ENCODE peak calls at places on chromosomes 2 and 18, in eight cellular contexts. V is IMR-90, F is esophagus squamous epithelium, S is sigmoid colon, N is H1, A is Peyer's patch, J is adrenal gland, I is A549. Z is an unnamed sample.

GRCh38 chr2:45746888-45747287 is 95.4 kb downstream of the PRKCE start:
- DNase-seq in S (no peak), F (no peak), I (no peak), V (no peak), N (no peak), J (no peak), A (no peak), Z (no peak)

GRCh38 chr2:217710218-217710565 is 292.6 kb downstream of the TNS1 start:
- DNase-seq in S (no peak), I (no peak), N (no peak), A (no peak), F (no peak), V (peak), J (no peak), Z (no peak)

GRCh38 chr2:144111443-144111842 is 408.5 kb downstream of the ZEB2 start:
- DNase-seq in A (no peak), N (no peak), I (no peak), F (no peak), V (peak), S (no peak), J (no peak), Z (no peak)

GRCh38 chr2:204571911-204572310 is 26.6 kb downstream of the PARD3B start:
- DNase-seq in A (no peak), I (no peak), S (no peak), J (no peak), F (no peak), V (no peak), N (no peak), Z (no peak)

GRCh38 chr18:46179306-46179705 is 75.1 kb downstream of the HAUS1 start:
- DNase-seq in N (no peak), I (no peak), A (no peak), V (no peak), S (no peak), J (no peak), F (no peak), Z (no peak)

GRCh38 chr18:62384610-62385097 is 59.5 kb downstream of the TNFRSF11A start:
- DNase-seq in A (no peak), V (no peak), I (peak), J (no peak), N (peak), S (no peak), F (no peak), Z (no peak)

GRCh38 chr2:215314896-215315295 is 3.0 kb downstream of the ATIC start:
- DNase-seq in V (no peak), S (no peak), N (no peak), I (no peak), J (no peak), F (no peak), A (no peak), Z (no peak)

GRCh38 chr2:218832520-218832919 is 917 bp upstream of the PRKAG3 start:
- DNase-seq in V (no peak), J (no peak), A (no peak), S (no peak), N (no peak), F (no peak), I (peak), Z (no peak)

GRCh38 chr2:215794829-215795546 is 218.4 kb downstream of the MREG start:
- DNase-seq in S (no peak), F (no peak), A (no peak), N (peak), J (no peak), V (no peak), I (no peak), Z (no peak)

GRCh38 chr2:158586491-158586890 is 129.7 kb downstream of the PKP4 start:
- DNase-seq in V (peak), J (no peak), N (no peak), I (no peak), S (no peak), F (no peak), A (no peak), Z (no peak)

GRCh38 chr2:69065735-69066336 is 52.9 kb downstream of the ANTXR1 start:
- DNase-seq in I (no peak), A (no peak), F (no peak), J (no peak), S (no peak), N (no peak), V (no peak), Z (no peak)

GRCh38 chr2:72220170-72220569 is 72.5 kb upstream of the CYP26B1 start:
- DNase-seq in J (no peak), N (peak), I (no peak), V (no peak), A (no peak), S (no peak), F (no peak), Z (no peak)

GRCh38 chr2:227153307-227153706 is 10.7 kb downstream of the COL4A4 start:
- DNase-seq in V (no peak), N (no peak), A (no peak), I (no peak), F (no peak), J (no peak), S (no peak), Z (no peak)

GRCh38 chr2:212854766-212855165 is 296.6 kb downstream of the IKZF2 start:
- DNase-seq in S (no peak), I (no peak), J (no peak), F (no peak), A (no peak), V (no peak), N (no peak), Z (no peak)

GRCh38 chr2:160022162-160022561 is 40.3 kb downstream of the PLA2R1 start:
- DNase-seq in V (no peak), F (no peak), S (no peak), I (peak), J (no peak), N (no peak), A (no peak), Z (no peak)
- TF ChIP-seq CTCF in V (peak), F (no peak), S (no peak), I (peak), J (no peak), N (no peak), A (peak), Z (no peak)

DNA sequence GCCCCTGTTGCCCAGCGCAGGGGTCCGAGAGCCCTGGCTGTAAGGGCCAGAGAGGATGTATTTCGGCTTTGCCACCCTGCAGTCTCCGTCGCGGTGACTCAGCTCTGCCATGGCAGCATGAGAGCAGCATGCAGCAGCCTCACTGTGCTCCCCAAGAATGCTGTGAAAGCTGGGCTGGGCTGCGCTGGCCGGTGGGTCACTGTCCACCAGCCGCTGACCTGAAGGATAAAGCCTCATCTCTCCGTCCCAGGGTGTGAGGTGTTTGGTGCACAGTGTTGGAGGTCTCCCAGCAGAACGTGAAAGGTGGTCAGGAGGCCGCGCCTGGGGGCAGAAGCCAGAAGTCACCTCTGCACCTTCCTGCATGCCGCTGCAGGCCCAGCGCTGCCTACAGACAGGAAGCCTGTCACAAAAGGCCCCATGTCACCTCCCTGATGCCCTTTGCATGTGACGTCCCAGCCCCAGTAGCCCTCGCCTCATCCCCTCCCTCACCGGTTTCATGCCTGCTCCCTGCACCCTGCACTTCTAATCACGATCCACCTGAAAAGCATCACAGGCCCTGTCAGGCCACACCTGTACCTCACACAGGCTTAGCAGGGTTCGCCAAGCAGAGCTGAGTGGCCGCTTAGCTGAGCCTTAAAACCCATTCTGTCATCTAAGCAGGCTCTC is 342.1 kb downstream of the EIPR1 start:
- DNase-seq in A (no peak), S (no peak), J (no peak), F (no peak), V (no peak), N (no peak), I (no peak), Z (peak)
- TF ChIP-seq POLR2A in A (no peak), S (no peak), J (no peak), F (no peak), V (no peak), N (no peak), I (no peak), Z (no peak)

GRCh38 chr2:142975239-142975638 is 97.8 kb downstream of the KYNU start:
- DNase-seq in I (no peak), N (no peak), F (no peak), S (no peak), J (no peak), A (no peak), V (no peak), Z (no peak)

GRCh38 chr2:142983174-142983573 is 105.7 kb downstream of the KYNU start:
- DNase-seq in S (no peak), V (no peak), J (no peak), A (no peak), I (no peak), F (no peak), N (no peak), Z (no peak)

GRCh38 chr2:142981069-142981378 is 103.6 kb downstream of the KYNU start:
- DNase-seq in S (no peak), J (no peak), N (no peak), I (no peak), A (no peak), V (no peak), F (no peak), Z (no peak)

GRCh38 chr2:142984657-142985056 is 107.2 kb downstream of the KYNU start:
- DNase-seq in V (no peak), N (no peak), S (no peak), J (no peak), I (no peak), F (no peak), A (no peak), Z (no peak)

GRCh38 chr2:142980246-142981068 is 103.0 kb downstream of the KYNU start:
- DNase-seq in I (peak), V (peak), A (no peak), S (no peak), J (no peak), N (no peak), F (no peak), Z (no peak)
- TF ChIP-seq CTCF in I (peak), V (peak), A (peak), S (peak), J (peak), N (no peak), F (peak), Z (peak)

GRCh38 chr2:172084734-172085459 is 410 bp upstream of the DLX1 start:
- DNase-seq in F (peak), V (peak), I (peak), S (peak), A (peak), J (peak), N (peak), Z (no peak)
- TF ChIP-seq POLR2A in F (no peak), V (peak), I (peak), S (peak), A (no peak), J (no peak), N (no peak), Z (no peak)

DNA sequence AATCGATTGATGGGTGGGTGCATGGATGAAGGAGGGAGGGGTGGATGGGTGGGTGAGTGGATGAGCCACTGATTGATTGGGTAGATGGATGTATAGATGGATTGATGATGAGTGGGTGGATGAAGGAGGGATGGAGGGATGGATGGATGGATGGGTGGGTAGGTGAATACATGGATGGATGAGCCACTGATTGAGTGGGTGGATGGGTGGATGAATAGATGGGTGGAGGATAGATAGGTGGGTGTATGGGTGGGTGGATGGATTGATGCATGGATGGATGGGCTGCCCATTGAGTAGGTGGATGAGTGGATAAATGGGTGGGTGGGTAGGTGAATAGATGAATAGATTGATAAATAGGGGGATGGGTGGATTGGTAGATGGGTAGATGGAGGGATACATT is 30.9 kb downstream of the MLPH start:
- DNase-seq in J (no peak), V (no peak), F (no peak), A (no peak), N (no peak), S (no peak), I (no peak), Z (no peak)
- TF ChIP-seq CTCF in J (no peak), V (no peak), F (no peak), A (no peak), N (no peak), S (no peak), I (no peak), Z (no peak)

GRCh38 chr2:150485114-150485870 is 2.2 kb downstream of the RND3 start:
- DNase-seq in S (peak), N (peak), J (peak), I (peak), A (peak), F (no peak), V (peak), Z (peak)

GRCh38 chr2:150484461-150484931 is 3.0 kb downstream of the RND3 start:
- DNase-seq in I (no peak), V (peak), A (no peak), N (no peak), S (peak), J (no peak), F (no peak), Z (no peak)

GRCh38 chr2:150486539-150487484 is 655 bp downstream of the RND3 start:
- DNase-seq in F (no peak), J (peak), S (peak), A (peak), V (peak), I (no peak), N (peak), Z (peak)

GRCh38 chr2:150487537-150488429 is at the start of gene RND3:
- DNase-seq in A (peak), V (peak), N (peak), S (peak), F (peak), I (peak), J (peak), Z (peak)

GRCh38 chr2:150485871-150486538 is 1.5 kb downstream of the RND3 start:
- DNase-seq in A (peak), J (peak), I (peak), F (no peak), S (peak), N (peak), V (peak), Z (peak)
- TF ChIP-seq POLR2A in A (peak), J (no peak), I (peak), F (no peak), S (peak), N (no peak), V (no peak), Z (peak)

Z was measured in right lobe of liver.